ENCODE peak calls at places on chromosomes 2 and 18, in seven cellular contexts. H is GM23338, C is epithelial cell of proximal tubule, K is tibial artery, I is brain microvascular endothelial cell, Z is Peyer's patch, X is HCT116. J is an unnamed sample.

GRCh38 chr18:35407871-35408481 is 30.8 kb upstream of the ZNF396 start:
- DNase-seq in H (peak; percentile 93), C (no peak), K (no peak), I (peak; percentile 68), Z (peak; percentile 27), X (peak; percentile 63), J (peak; percentile 61)

GRCh38 chr2:233926806-233927205 is 9.6 kb downstream of the TRPM8 start:
- DNase-seq in H (no peak), C (no peak), K (no peak), I (no peak), Z (no peak), X (no peak), J (no peak)

GRCh38 chr2:2662037-2662846 is 331.2 kb upstream of the MYT1L start:
- DNase-seq in H (no peak), C (no peak), K (peak; percentile 62), I (no peak), Z (no peak), X (no peak), J (no peak)

GRCh38 chr2:215982465-215982875 is 30.9 kb downstream of the MREG start:
- DNase-seq in H (no peak), C (peak; percentile 52), K (no peak), I (peak; percentile 84), Z (no peak), X (peak; percentile 62), J (no peak)

GRCh38 chr2:70684846-70685622 is 83.0 kb downstream of the ADD2 start:
- DNase-seq in H (no peak), C (no peak), K (no peak), I (no peak), Z (no peak), X (no peak), J (no peak)

GRCh38 chr2:121071058-121071504 is 213.9 kb downstream of the TFCP2L1 start:
- DNase-seq in H (peak; percentile 87), C (no peak), K (peak; percentile 47), I (peak; percentile 64), Z (peak; percentile 22), X (peak; percentile 19), J (no peak)

GRCh38 chr2:80499095-80499494 is 194.5 kb upstream of the LRRTM1 start:
- DNase-seq in H (peak; percentile 63), C (peak; percentile 19), K (no peak), I (peak; percentile 22), Z (no peak), X (peak; percentile 6), J (no peak)

GRCh38 chr2:10868465-10869314 is 43.0 kb upstream of the KCNF1 start:
- DNase-seq in H (no peak), C (no peak), K (no peak), I (peak; percentile 11), Z (no peak), X (no peak), J (no peak)

GRCh38 chr18:76960528-76961035 is 138.2 kb downstream of the ZNF236 start:
- DNase-seq in H (no peak), C (no peak), K (no peak), I (no peak), Z (no peak), X (no peak), J (no peak)

GRCh38 chr18:48974304-48975220 is 23.8 kb upstream of the SMAD7 start:
- DNase-seq in H (no peak), C (no peak), K (no peak), I (no peak), Z (no peak), X (no peak), J (no peak)
- H3K4me3 ChIP-seq in H (peak overlapping the region; percentile 66), C (peak overlapping the region; percentile 61), K (peak overlapping the region; percentile 71), I (peak overlapping the region; percentile 64), Z (no peak overlapping the region), X (no peak overlapping the region), J (no peak overlapping the region)

GRCh38 chr18:9707381-9708056 is 582 bp upstream of the RAB31 start:
- DNase-seq in H (peak; percentile 24), C (no peak), K (no peak), I (no peak), Z (no peak), X (no peak), J (no peak)
- H3K4me3 ChIP-seq in H (peak overlapping the region; percentile 93), C (peak overlapping the region; percentile 92), K (peak overlapping the region; percentile 94), I (peak overlapping the region; percentile 86), Z (peak overlapping the region; percentile 77), X (peak overlapping the region; percentile 77), J (no peak overlapping the region)

GRCh38 chr2:46967990-46968647 is 52.5 kb upstream of the MCFD2 start:
- DNase-seq in H (no peak), C (peak; percentile 75), K (peak; percentile 89), I (peak; percentile 74), Z (no peak), X (peak; percentile 82), J (no peak)
- H3K4me3 ChIP-seq in H (no peak overlapping the region), C (no peak overlapping the region), K (no peak overlapping the region), I (no peak overlapping the region), Z (no peak overlapping the region), X (peak overlapping the region; percentile 49), J (no peak overlapping the region)

GRCh38 chr2:188976545-188977268 is 2.5 kb downstream of the COL3A1 start:
- DNase-seq in H (no peak), C (no peak), K (no peak), I (peak; percentile 35), Z (no peak), X (peak; percentile 16), J (no peak)

GRCh38 chr2:188975497-188976102 is 1.4 kb downstream of the COL3A1 start:
- DNase-seq in H (peak; percentile 28), C (no peak), K (peak; percentile 65), I (peak; percentile 88), Z (no peak), X (no peak), J (no peak)

GRCh38 chr2:188978291-188979081 is 4.3 kb downstream of the COL3A1 start:
- DNase-seq in H (peak; percentile 15), C (peak; percentile 33), K (peak; percentile 43), I (peak; percentile 70), Z (no peak), X (peak; percentile 31), J (no peak)

GRCh38 chr2:188979730-188980123 is 5.6 kb downstream of the COL3A1 start:
- DNase-seq in H (no peak), C (no peak), K (no peak), I (no peak), Z (no peak), X (no peak), J (no peak)

GRCh38 chr2:188979119-188979729 is 5.1 kb downstream of the COL3A1 start:
- DNase-seq in H (no peak), C (no peak), K (no peak), I (no peak), Z (no peak), X (no peak), J (no peak)
- H3K4me3 ChIP-seq in H (no peak overlapping the region), C (no peak overlapping the region), K (peak overlapping the region; percentile 65), I (peak overlapping the region; percentile 2), Z (no peak overlapping the region), X (no peak overlapping the region), J (no peak overlapping the region)

GRCh38 chr2:20514596-20515269 is 67.9 kb downstream of the RHOB start:
- DNase-seq in H (peak; percentile 22), C (peak; percentile 89), K (peak; percentile 69), I (peak; percentile 98), Z (no peak), X (peak; percentile 64), J (no peak)
- H3K4me3 ChIP-seq in H (no peak overlapping the region), C (no peak overlapping the region), K (no peak overlapping the region), I (no peak overlapping the region), Z (no peak overlapping the region), X (peak overlapping the region; percentile 43), J (no peak overlapping the region)

GRCh38 chr18:57781128-57781463 is 22.0 kb downstream of the ATP8B1 start:
- DNase-seq in H (no peak), C (peak; percentile 87), K (no peak), I (no peak), Z (no peak), X (no peak), J (no peak)

GRCh38 chr18:57787068-57787682 is 15.9 kb downstream of the ATP8B1 start:
- DNase-seq in H (no peak), C (no peak), K (no peak), I (no peak), Z (no peak), X (no peak), J (no peak)

GRCh38 chr18:57784816-57785144 is 18.3 kb downstream of the ATP8B1 start:
- DNase-seq in H (no peak), C (no peak), K (no peak), I (no peak), Z (no peak), X (no peak), J (no peak)

GRCh38 chr18:57786038-57786437 is 17.1 kb downstream of the ATP8B1 start:
- DNase-seq in H (no peak), C (no peak), K (no peak), I (no peak), Z (no peak), X (no peak), J (no peak)

DNA sequence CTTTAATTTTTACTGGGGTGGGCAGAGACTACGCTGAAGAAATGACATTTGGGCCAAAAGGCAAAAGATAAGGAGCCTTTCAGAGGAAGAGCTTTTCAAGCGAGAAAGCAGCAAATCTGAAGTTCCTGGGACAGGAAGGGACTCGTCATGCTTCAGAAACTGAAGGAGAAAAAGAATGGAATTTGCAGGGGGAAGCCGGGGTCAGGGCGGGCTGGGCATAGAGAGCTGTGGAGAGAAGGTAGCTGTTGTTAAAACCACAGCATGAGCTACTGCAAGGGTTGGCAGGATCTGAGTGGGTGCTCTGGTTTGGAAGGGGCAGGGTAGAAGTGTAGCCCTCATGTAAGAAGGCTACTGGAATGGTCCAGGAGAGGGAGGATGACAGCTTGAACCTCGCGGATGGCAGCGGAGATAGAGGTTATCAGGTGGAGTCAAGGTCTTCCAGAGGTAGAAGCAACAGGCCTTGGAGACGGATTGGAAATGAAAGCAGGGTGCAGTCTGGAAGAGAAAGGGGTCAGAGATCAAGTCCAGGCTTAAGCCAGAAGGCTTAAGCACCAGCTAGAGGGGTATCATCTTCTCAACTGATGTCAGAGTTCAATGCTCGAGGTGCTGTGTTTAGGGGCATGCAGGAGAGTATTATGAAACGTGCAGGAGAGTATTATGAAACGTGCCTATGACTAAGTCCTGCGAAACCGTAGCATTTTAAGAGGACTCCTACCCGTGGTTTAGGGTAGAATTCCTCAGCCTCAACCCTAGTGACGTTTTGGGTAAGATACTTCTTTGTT is 18.9 kb downstream of the ATP8B1 start:
- DNase-seq in H (no peak), C (no peak), K (no peak), I (peak; percentile 67), Z (no peak), X (no peak), J (no peak)
- H3K4me3 ChIP-seq in H (no peak overlapping the region), C (no peak overlapping the region), K (no peak overlapping the region), I (no peak overlapping the region), Z (no peak overlapping the region), X (no peak overlapping the region), J (no peak overlapping the region)